ENCODE peak calls at places on chromosomes 4 and X, in four cellular contexts. L is H1, B is GM12878, G is K562. A is an unnamed sample.

GRCh38 chr4:79588679-79589078 is 180.7 kb upstream of the GK2 start:
- DNase-seq in G (no peak), B (no peak), L (no peak), A (no peak)

GRCh38 chr4:8353912-8354453 is 84.4 kb downstream of the HTRA3 start:
- DNase-seq in B (no peak), L (no peak), G (no peak), A (no peak)

GRCh38 chr4:37837446-37837845 is 11.0 kb downstream of the PGM2 start:
- DNase-seq in G (no peak), L (no peak), B (no peak), A (no peak)

GRCh38 chrX:106170318-106170717 is 2.2 kb downstream of the PWWP3B start:
- DNase-seq in G (no peak), L (no peak), B (no peak), A (no peak)

GRCh38 chrX:106999002-106999975 is 723 bp downstream of the MORC4 start:
- DNase-seq in G (peak; percentile 6), B (no peak), L (no peak), A (peak; percentile 25)

GRCh38 chr4:133465022-133465421 is 315.9 kb downstream of the PCDH10 start:
- DNase-seq in B (no peak), G (no peak), L (no peak), A (no peak)

GRCh38 chr4:98260047-98260578 is 1.1 kb upstream of the RAP1GDS1 start:
- DNase-seq in G (peak; percentile 51), L (no peak), B (no peak), A (no peak)

GRCh38 chr4:148273501-148273986 is 168.7 kb downstream of the NR3C2 start:
- DNase-seq in L (no peak), G (no peak), B (no peak), A (no peak)

GRCh38 chr4:40327340-40327739 is 7.8 kb upstream of the CHRNA9 start:
- DNase-seq in B (no peak), L (no peak), G (no peak), A (no peak)

GRCh38 chr4:57055873-57056272 is 54.3 kb downstream of the IGFBP7 start:
- DNase-seq in B (no peak), G (no peak), L (no peak), A (no peak)

GRCh38 chr4:17639136-17639535 is 24.7 kb downstream of the MED28 start:
- DNase-seq in G (no peak), L (no peak), B (no peak), A (no peak)

GRCh38 chrX:56812515-56813105 is 83.6 kb downstream of the NBDY start:
- DNase-seq in B (peak; percentile 56), L (no peak), G (no peak), A (no peak)

GRCh38 chr4:105145059-105145912 is 1.4 kb upstream of the TET2 start:
- DNase-seq in B (no peak), L (no peak), G (no peak), A (no peak)

GRCh38 chr4:1500966-1501753 is 94.9 kb upstream of the NKX1-1 start:
- DNase-seq in L (no peak), B (no peak), G (no peak), A (no peak)

GRCh38 chr4:16461362-16461761 is 235.1 kb upstream of the TAPT1 start:
- DNase-seq in L (no peak), G (no peak), B (no peak), A (no peak)

GRCh38 chrX:37361596-37361995 is 12.4 kb downstream of the PRRG1 start:
- DNase-seq in B (no peak), G (no peak), L (no peak), A (no peak)

GRCh38 chr4:125958519-125958918 is 643.8 kb downstream of the FAT4 start:
- DNase-seq in G (no peak), L (no peak), B (no peak), A (no peak)

GRCh38 chrX:128518508-128518907 is 466.3 kb upstream of the ACTRT1 start:
- DNase-seq in L (no peak), B (no peak), G (no peak), A (no peak)

DNA sequence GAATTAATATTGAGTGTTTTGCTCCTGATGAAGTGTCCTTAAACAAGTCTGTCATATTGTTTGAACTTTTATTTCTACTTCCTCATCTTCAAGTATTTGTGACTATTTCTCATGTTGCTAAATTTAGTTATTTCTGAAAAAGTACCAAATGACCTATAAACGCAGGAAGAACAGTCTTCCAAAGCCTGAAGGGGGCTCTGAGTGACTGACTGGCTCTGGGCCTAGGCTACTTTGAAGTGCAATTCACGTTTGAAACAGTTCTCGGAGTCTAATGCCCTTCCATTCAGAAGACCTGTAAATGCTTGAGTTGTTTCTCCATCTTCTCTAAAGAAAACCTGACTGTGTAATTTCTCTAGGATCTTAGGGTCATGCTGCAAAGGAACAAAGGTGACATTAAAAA is 26.5 kb downstream of the GALNT7 start:
- DNase-seq in G (no peak), L (no peak), B (no peak), A (no peak)
- TF ChIP-seq KDM1A in G (no peak), L (no peak), B (no peak), A (no peak)

DNA sequence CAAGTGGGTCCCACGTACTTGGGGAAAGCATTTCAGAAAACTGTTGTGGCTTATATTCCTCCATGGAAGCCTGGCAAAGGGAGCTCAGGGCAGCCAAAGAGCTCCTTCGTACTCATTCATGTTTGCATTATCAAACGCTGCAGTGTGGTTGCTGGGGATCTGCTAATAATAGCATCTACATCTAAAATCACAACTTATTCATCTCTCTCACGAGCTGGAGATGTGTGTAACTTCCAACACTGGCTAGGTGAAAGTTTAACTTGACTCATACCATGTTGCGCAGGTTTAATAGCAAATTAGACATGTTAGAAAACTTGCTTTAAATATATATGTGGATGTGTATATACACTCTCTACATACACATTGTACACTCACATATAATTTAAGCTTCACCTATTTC is 415.1 kb downstream of the AFF2 start:
- DNase-seq in L (no peak), B (no peak), G (no peak), A (no peak)
- H3K27ac ChIP-seq in L (no peak overlapping the region), B (peak overlapping the region; percentile 47), G (no peak overlapping the region), A (no peak overlapping the region)

GRCh38 chr4:149500806-149501205 is 314.8 kb downstream of the IQCM start:
- DNase-seq in L (no peak), B (no peak), G (no peak), A (no peak)
- TF ChIP-seq KDM1A in L (no peak), B (no peak), G (no peak), A (no peak)

GRCh38 chrX:153600032-153600373 is 1.1 kb upstream of the CCNQ start:
- DNase-seq in G (peak; percentile 42), B (no peak), L (no peak), A (peak; percentile 13)

GRCh38 chrX:153597351-153597750 is 1.6 kb downstream of the CCNQ start:
- DNase-seq in B (no peak), L (no peak), G (peak; percentile 25), A (no peak)

GRCh38 chrX:153600921-153601320 is 2.0 kb upstream of the CCNQ start:
- DNase-seq in B (no peak), G (no peak), L (no peak), A (no peak)

GRCh38 chrX:153598541-153599191 is at the start of gene CCNQ:
- DNase-seq in L (no peak), G (peak; percentile 40), B (no peak), A (peak; percentile 32)

DNA sequence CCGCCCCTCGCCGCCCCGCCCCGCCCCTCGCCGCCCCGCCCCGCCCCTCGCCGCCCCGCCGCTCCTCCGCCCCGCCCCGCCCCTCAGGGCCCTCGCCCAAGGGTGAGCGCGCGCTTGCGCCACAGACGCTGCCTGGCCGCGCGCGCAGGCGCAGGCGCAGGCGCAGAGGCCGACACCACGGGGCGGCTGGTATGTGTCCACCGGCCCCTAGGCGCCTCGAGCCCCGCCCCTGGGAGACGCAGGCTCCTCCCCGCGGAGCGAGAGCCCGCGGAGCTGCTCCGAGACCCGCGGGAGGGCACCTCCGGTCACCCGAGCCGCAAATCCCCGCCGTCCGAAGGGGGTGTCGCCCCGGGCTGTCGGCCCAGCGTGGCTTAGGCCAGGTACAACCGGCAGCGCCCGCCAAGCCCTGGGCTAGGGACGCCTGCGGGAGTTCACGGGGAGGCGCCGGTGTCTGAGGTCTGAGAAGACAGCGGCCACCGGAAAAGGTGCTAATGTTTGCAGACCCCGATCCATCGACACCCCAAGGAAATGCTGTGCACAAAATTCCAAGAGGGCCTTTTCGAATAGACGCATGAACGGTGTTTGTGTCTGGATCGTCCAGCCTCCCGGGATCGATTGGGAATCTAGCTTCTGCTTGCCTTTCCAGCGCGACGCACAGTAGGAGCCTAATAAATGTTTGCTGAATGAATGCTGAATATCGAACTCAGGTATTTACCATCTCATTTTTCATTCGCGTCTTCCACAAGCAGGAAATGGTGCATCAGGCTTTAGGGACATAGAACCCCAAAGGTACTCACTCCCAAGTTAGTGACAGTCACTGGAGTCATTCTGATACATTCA is 473 bp upstream of the CCNQ start:
- DNase-seq in G (peak; percentile 94), B (peak; percentile 33), L (no peak), A (peak; percentile 90)
- H3K27ac ChIP-seq in G (peak overlapping the region; percentile 55), B (peak overlapping the region; percentile 48), L (no peak overlapping the region), A (peak overlapping the region; percentile 81)

DNA sequence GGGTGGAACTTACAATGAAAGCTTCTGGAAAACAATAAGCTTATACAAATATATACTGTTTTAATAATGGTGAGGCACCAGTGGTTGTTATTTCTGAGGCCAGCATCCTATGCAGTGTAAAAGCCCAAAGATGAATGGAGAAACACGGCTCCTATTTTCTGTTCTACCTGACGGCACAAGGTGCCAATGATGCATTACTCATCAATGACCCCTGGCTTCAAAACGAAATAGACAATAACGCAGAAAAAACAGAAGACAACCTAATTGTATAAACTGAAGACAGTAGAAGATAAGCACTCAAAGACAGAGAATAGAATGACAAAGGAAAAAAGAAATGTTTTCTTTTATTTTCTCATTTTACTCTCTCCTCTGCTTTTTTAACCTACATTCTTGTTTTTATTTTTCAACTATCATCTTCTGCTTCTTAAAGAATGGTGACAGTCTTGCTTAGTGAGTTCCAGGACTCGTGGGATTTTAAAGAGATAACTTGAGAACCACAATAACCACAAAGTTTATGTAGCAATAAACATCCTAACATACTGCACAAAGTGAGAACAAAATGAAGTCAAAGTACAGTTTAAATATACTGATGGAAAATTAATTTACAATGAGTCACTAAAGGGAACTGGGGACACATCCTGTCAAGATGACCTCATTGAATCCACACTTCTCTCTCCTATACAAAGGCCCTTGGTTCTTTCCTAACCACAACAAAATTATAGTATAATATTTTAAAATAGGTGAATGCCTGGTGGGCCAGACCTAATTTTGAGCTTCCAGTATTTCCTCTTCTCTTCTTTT is 169.8 kb downstream of the BTC start:
- DNase-seq in L (no peak), G (peak; percentile 15), B (no peak), A (peak; percentile 84)
- TF ChIP-seq KDM1A in L (no peak), G (no peak), B (no peak), A (no peak)

GRCh38 chr4:136505020-136505419 is 1027.3 kb downstream of the PCDH18 start:
- DNase-seq in B (no peak), L (no peak), G (no peak), A (peak; percentile 38)
- H3K27ac ChIP-seq in B (no peak overlapping the region), L (no peak overlapping the region), G (no peak overlapping the region), A (no peak overlapping the region)

DNA sequence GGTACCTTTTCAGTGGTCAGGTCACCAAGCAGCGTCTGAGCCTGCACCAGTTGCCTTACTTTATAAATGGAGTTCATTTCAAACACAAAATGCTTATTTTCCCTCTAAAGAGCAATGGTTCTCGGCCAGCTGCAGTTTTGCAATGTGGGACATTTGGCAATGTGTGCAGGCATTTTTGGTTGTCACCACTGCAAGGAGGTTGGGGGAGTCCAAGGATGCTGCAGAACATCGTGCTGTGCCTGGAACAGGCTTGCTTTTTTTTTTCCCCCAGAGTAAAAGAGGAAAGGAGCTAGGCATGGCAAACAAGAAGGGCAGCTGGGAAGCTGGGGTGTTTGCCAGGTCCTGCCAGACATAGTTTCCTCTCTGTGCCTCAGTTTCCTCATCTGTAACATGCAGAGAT is 115.6 kb downstream of the GPR143 start:
- DNase-seq in B (no peak), L (no peak), G (no peak), A (no peak)
- TF ChIP-seq KDM1A in B (no peak), L (no peak), G (no peak), A (no peak)

A was measured in A549.